ENCODE peak calls at places on chromosomes 1 and 21, in four cellular contexts. N, M, O and T are unnamed samples.

GRCh38 chr21:41366522-41367151 is 4.8 kb downstream of the MX2 start:
- DNase-seq in M (peak), O (no peak), N (peak), T (peak)

GRCh38 chr1:228988655-228989054 is 253.4 kb downstream of the RHOU start:
- DNase-seq in M (no peak), N (peak), O (no peak), T (peak)

GRCh38 chr1:177568702-177569101 is 397.9 kb downstream of the BRINP2 start:
- DNase-seq in N (no peak), O (no peak), M (no peak), T (no peak)

GRCh38 chr1:159203621-159204020 is 1.1 kb upstream of the ACKR1 start:
- DNase-seq in M (no peak), N (no peak), O (no peak), T (peak)

GRCh38 chr1:185488673-185489311 is 171.7 kb upstream of the IVNS1ABP start:
- DNase-seq in O (no peak), M (no peak), N (no peak), T (no peak)

GRCh38 chr21:46052703-46053651 is 44.9 kb upstream of the COL6A2 start:
- DNase-seq in N (peak), M (no peak), O (peak), T (peak)

GRCh38 chr1:110672753-110673108 is 2.0 kb downstream of the KCNA3 start:
- DNase-seq in N (no peak), M (peak), O (no peak), T (no peak)

GRCh38 chr1:212188599-212189351 is 96.4 kb upstream of the PPP2R5A start:
- DNase-seq in N (no peak), O (no peak), M (no peak), T (no peak)

GRCh38 chr1:185281245-185281644 is 35.8 kb downstream of the IVNS1ABP start:
- DNase-seq in O (no peak), M (no peak), N (no peak), T (no peak)

GRCh38 chr1:203338335-203339036 is 12.4 kb downstream of the FMOD start:
- DNase-seq in O (no peak), M (peak), N (peak), T (peak)

GRCh38 chr1:112818990-112819689 is 104.0 kb upstream of the PPM1J start:
- DNase-seq in M (no peak), N (peak), O (no peak), T (peak)

GRCh38 chr1:205576011-205576410 is 55.8 kb downstream of the ELK4 start:
- DNase-seq in O (no peak), N (no peak), M (no peak), T (no peak)

GRCh38 chr21:28959367-28960099 is 33.1 kb downstream of the LTN1 start:
- DNase-seq in M (no peak), N (peak), O (peak), T (peak)

GRCh38 chr1:97739596-97740103 is 181.2 kb downstream of the DPYD start:
- DNase-seq in O (no peak), M (no peak), N (peak), T (peak)

GRCh38 chr1:160296036-160296435 is 11.1 kb upstream of the PEX19 start:
- DNase-seq in O (no peak), N (no peak), M (no peak), T (no peak)

GRCh38 chr1:215657016-215657415 is 89.9 kb downstream of the KCTD3 start:
- DNase-seq in N (no peak), O (no peak), M (no peak), T (no peak)

GRCh38 chr1:162405800-162406199 is 6.1 kb downstream of the SH2D1B start:
- DNase-seq in N (no peak), O (no peak), M (no peak), T (no peak)

GRCh38 chr1:84117868-84118267 is 26.2 kb upstream of the PRKACB start:
- DNase-seq in N (peak), M (no peak), O (no peak), T (peak)

GRCh38 chr1:13517193-13517812 is 3.5 kb upstream of the LRRC38 start:
- DNase-seq in M (no peak), O (no peak), N (peak), T (peak)

GRCh38 chr1:24503003-24503751 is 541 bp downstream of the RCAN3 start:
- DNase-seq in M (no peak), N (no peak), O (no peak), T (no peak)

GRCh38 chr21:36563301-36563926 is 83.5 kb upstream of the CLDN14 start:
- DNase-seq in M (no peak), N (no peak), O (no peak), T (no peak)

GRCh38 chr1:220529530-220529920 is 1.6 kb downstream of the MARK1 start:
- DNase-seq in M (no peak), O (no peak), N (no peak), T (no peak)
- H3K4me3 ChIP-seq in M (peak), O (peak), N (peak), T (no peak)

GRCh38 chr1:58783993-58784757 is at the start of gene JUN:
- DNase-seq in N (peak), O (peak), M (peak), T (peak)
- TF ChIP-seq CTCF in N (no peak), O (peak), M (no peak), T (no peak)

DNA sequence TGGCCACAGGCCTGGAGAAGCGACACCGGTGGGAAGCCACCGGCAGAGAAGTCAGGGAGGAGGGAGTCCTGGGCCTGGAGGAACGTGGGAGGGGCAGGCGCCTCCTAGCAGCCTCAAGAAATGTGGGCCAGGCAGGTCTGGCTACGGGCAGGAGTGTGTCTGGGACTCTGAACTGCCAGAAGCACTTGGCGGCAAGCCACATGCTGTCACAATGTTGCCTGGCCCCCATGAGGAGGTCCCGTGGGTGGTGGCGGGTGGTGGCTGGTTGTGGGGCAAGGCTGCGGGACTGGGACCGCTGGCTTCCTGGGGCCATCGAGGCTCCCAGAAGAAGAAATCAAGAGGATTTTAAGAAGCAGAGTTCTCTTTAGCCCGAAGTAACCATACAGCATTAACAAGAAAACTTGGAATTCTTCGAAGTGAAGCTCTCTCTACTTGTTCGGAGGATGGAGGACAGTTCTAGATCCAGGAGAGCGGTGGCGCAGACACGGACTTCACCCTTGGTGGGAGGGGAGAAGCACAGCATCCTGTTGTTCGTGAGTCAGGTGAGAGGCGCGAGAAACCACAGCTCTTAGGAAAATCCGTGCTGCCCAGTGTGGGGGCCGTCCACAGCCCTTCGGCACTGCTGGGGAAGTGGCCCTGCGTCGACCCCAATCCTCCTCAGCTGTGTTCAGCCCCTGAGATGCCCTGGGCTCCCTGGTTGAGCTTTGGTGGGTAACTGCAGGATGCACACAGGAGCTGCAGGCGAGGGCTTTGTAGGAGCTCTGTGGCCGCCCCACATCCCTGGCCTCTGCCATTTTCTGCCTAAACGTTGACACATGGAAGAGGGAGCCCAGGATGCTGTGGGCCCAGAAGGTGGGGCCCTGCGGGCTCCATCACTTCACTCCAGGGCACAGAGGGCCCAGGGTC is 12.4 kb downstream of the SKI start:
- DNase-seq in O (no peak), M (no peak), N (peak), T (peak)
- H3K4me3 ChIP-seq in O (no peak), M (no peak), N (no peak), T (no peak)

DNA sequence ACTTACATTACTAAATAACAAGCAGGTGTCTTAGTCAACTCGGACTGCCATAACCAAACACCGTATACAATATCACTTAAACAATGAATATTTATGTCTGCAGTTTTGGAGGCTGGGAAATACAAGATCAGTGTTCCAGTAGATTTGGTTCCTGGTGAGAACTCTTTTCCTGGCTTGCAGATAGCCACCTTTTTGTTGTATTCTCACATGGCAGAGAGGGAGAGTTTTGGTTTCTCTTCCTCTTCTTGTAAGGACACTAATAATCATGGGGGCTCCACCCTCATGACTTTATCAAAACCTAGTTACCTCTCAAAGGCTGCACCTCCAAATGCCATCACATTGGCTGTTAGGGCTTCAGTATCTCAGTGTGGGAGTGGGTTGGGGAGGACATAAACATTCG is 82.9 kb upstream of the CACYBP start:
- DNase-seq in M (no peak), N (no peak), O (no peak), T (no peak)
- TF ChIP-seq CTCF in M (no peak), N (no peak), O (no peak), T (no peak)